ENCODE peak calls at places on chromosomes 1 and 21, in six cellular contexts. G is NCI-H146, Y is HCT116, V is osteoblast, H is EL, Q is cerebellar nuclear complex. F is an unnamed sample.

GRCh38 chr1:70528591-70529333 is 117.7 kb downstream of the CTH start:
- DNase-seq in G (peak; percentile 59), Y (peak; percentile 12), V (no peak), H (peak; percentile 32), Q (no peak), F (peak; percentile 20)

GRCh38 chr1:36156329-36157114 is 562 bp downstream of the MAP7D1 start:
- DNase-seq in G (peak; percentile 62), Y (no peak), V (no peak), H (peak; percentile 66), Q (no peak), F (peak; percentile 33)

GRCh38 chr21:32516729-32517649 is 68.3 kb downstream of the TCP10L start:
- DNase-seq in G (no peak), Y (no peak), V (peak; percentile 90), H (peak; percentile 90), Q (no peak), F (no peak)

GRCh38 chr21:44005593-44005992 is 6.5 kb upstream of the TRAPPC10 start:
- DNase-seq in G (no peak), Y (no peak), V (peak; percentile 4), H (no peak), Q (no peak), F (no peak)

GRCh38 chr1:172824199-172824598 is 165.3 kb downstream of the FASLG start:
- DNase-seq in G (no peak), Y (no peak), V (no peak), H (peak; percentile 17), Q (no peak), F (no peak)

GRCh38 chr1:17207046-17207445 is 2.1 kb downstream of the PADI1 start:
- DNase-seq in G (no peak), Y (no peak), V (no peak), H (peak; percentile 29), Q (no peak), F (no peak)

GRCh38 chr1:210696709-210697108 is 368.0 kb downstream of the HHAT start:
- DNase-seq in G (no peak), Y (no peak), V (peak; percentile 17), H (no peak), Q (no peak), F (no peak)

GRCh38 chr1:24369199-24369598 is 44.4 kb downstream of the STPG1 start:
- DNase-seq in G (no peak), Y (no peak), V (no peak), H (no peak), Q (no peak), F (no peak)

GRCh38 chr1:231666220-231666956 is 39.8 kb downstream of the DISC1 start:
- DNase-seq in G (no peak), Y (no peak), V (peak; percentile 34), H (no peak), Q (no peak), F (no peak)

GRCh38 chr21:32951041-32951440 is 74.7 kb upstream of the OLIG2 start:
- DNase-seq in G (no peak), Y (no peak), V (no peak), H (no peak), Q (no peak), F (no peak)

F was measured in A549.